ENCODE peak calls at places on chromosomes 4 and X, in five cellular contexts. Z, U, O, V and J are unnamed samples. For H3K9me2, the result is how much of the 10 kb centered on the place peaks cover.

GRCh38 chrX:69387559-69388487 is 116.3 kb upstream of the NALF2 start:
- DNase-seq in Z (peak), U (peak), O (peak), V (peak), J (peak)

GRCh38 chrX:64206556-64207162 is 1.2 kb upstream of the AMER1 start:
- DNase-seq in Z (peak), U (no peak), O (no peak), V (no peak), J (peak)

GRCh38 chr4:61200991-61201526 is 933 bp downstream of the ADGRL3 start:
- DNase-seq in Z (peak), U (no peak), O (peak), V (peak), J (peak)

GRCh38 chr4:185559913-185560281 is 24.6 kb upstream of the PDLIM3 start:
- DNase-seq in Z (peak), U (no peak), O (no peak), V (peak), J (peak)

GRCh38 chrX:83419030-83419792 is 88.9 kb upstream of the POU3F4 start:
- DNase-seq in Z (no peak), U (no peak), O (no peak), V (peak), J (no peak)

GRCh38 chr4:4666187-4666586 is 124.3 kb upstream of the STX18 start:
- DNase-seq in Z (no peak), U (no peak), O (no peak), V (no peak), J (no peak)

GRCh38 chrX:70096052-70096451 is 33.8 kb downstream of the OTUD6A start:
- DNase-seq in Z (peak), U (peak), O (no peak), V (peak), J (peak)

GRCh38 chrX:9369802-9370291 is 95.0 kb upstream of the TBL1X start:
- DNase-seq in Z (no peak), U (no peak), O (no peak), V (no peak), J (no peak)

GRCh38 chr4:39933689-39934590 is 43.8 kb downstream of the PDS5A start:
- DNase-seq in Z (peak), U (no peak), O (no peak), V (no peak), J (no peak)

GRCh38 chrX:47235691-47236103 is 2.9 kb downstream of the USP11 start:
- DNase-seq in Z (no peak), U (no peak), O (no peak), V (no peak), J (no peak)

GRCh38 chr4:152616804-152617203 is 63.0 kb downstream of the TMEM154 start:
- DNase-seq in Z (no peak), U (no peak), O (no peak), V (no peak), J (no peak)

GRCh38 chr4:85905761-85906160 is 430.8 kb downstream of the ARHGAP24 start:
- DNase-seq in Z (no peak), U (no peak), O (no peak), V (no peak), J (no peak)

GRCh38 chrX:72060196-72060974 is 71.3 kb downstream of the RTL5 start:
- DNase-seq in Z (peak), U (no peak), O (peak), V (no peak), J (no peak)

GRCh38 chrX:120749141-120749846 is 119.4 kb upstream of the C1GALT1C1 start:
- DNase-seq in Z (no peak), U (no peak), O (no peak), V (no peak), J (no peak)

GRCh38 chr4:92012899-92013867 is 290.6 kb upstream of the GRID2 start:
- DNase-seq in Z (no peak), U (no peak), O (no peak), V (no peak), J (peak)

GRCh38 chrX:147364896-147365295 is 546.8 kb upstream of the FMR1 start:
- DNase-seq in Z (no peak), U (no peak), O (no peak), V (no peak), J (no peak)

GRCh38 chrX:68826113-68826980 is 2.5 kb upstream of the EFNB1 start:
- DNase-seq in Z (peak), U (no peak), O (no peak), V (no peak), J (no peak)

GRCh38 chr4:26130173-26130572 is 190.6 kb upstream of the RBPJ start:
- DNase-seq in Z (no peak), U (no peak), O (no peak), V (no peak), J (no peak)

GRCh38 chr4:3219761-3220481 is 29.0 kb upstream of the MSANTD1 start:
- DNase-seq in Z (no peak), U (no peak), O (no peak), V (no peak), J (no peak)

GRCh38 chr4:8771666-8772065 is 100.0 kb downstream of the HMX1 start:
- DNase-seq in Z (no peak), U (no peak), O (no peak), V (no peak), J (no peak)

GRCh38 chr4:150164956-150165355 is 86.7 kb downstream of the DCLK2 start:
- DNase-seq in Z (no peak), U (no peak), O (no peak), V (no peak), J (no peak)

GRCh38 chrX:48934581-48935331 is 15.9 kb upstream of the PIM2 start:
- DNase-seq in Z (no peak), U (no peak), O (no peak), V (no peak), J (no peak)

GRCh38 chrX:155871934-155872333 is 9.2 kb upstream of the VAMP7 start:
- DNase-seq in Z (no peak), U (no peak), O (no peak), V (no peak), J (no peak)

GRCh38 chr4:103425406-103425805 is 227.3 kb upstream of the CENPE start:
- DNase-seq in Z (no peak), U (no peak), O (no peak), V (no peak), J (no peak)

GRCh38 chr4:136634121-136634520 is 898.2 kb downstream of the PCDH18 start:
- DNase-seq in Z (no peak), U (no peak), O (peak), V (no peak), J (no peak)
- H3K9me2 ChIP-seq in Z (under half), U (under half), O (under half), V (under half), J (under half)

GRCh38 chr4:107683873-107684272 is 36.2 kb downstream of the PAPSS1 start:
- DNase-seq in Z (no peak), U (no peak), O (no peak), V (peak), J (no peak)
- TF ChIP-seq EZH2phosphoT487 in Z (no peak), U (no peak), O (no peak), V (no peak), J (no peak)

GRCh38 chr4:88009871-88010270 is 2.4 kb downstream of the PKD2 start:
- DNase-seq in Z (peak), U (no peak), O (no peak), V (no peak), J (no peak)
- H3K9me2 ChIP-seq in Z (under half), U (under half), O (under half), V (under half), J (under half)

DNA sequence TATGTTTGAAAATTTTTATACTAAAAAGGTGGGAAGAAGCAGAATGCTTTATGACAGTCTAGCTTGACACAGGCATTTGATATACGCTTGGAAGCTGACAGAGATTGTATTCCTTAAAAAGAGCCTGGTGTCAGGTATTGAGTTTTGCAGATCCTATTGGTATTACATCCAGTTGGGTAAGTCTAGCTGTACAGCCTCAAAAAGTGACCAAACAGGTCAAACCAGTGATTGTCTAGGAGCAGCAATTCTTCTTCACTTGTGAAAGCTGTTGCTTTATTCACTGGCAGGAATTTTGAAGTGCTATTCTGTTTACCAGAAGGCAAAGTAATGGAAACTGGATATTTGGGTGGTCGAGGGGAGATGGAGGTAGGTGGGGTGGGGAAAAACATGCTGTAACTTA is 77.5 kb downstream of the UCHL1 start:
- DNase-seq in Z (no peak), U (no peak), O (no peak), V (peak), J (peak)
- TF ChIP-seq EZH2phosphoT487 in Z (no peak), U (no peak), O (no peak), V (no peak), J (no peak)

GRCh38 chrX:130902446-130902782 is 595 bp downstream of the ENOX2 start:
- DNase-seq in Z (no peak), U (no peak), O (no peak), V (no peak), J (no peak)
- H3K9me2 ChIP-seq in Z (under half), U (under half), O (under half), V (under half), J (under half)

GRCh38 chr4:113943085-113943484 is 36.4 kb downstream of the ARSJ start:
- DNase-seq in Z (no peak), U (no peak), O (no peak), V (no peak), J (no peak)

GRCh38 chr4:113941836-113942235 is 37.6 kb downstream of the ARSJ start:
- DNase-seq in Z (no peak), U (no peak), O (no peak), V (no peak), J (peak)

GRCh38 chr4:113943863-113944262 is 35.6 kb downstream of the ARSJ start:
- DNase-seq in Z (peak), U (no peak), O (no peak), V (peak), J (no peak)

GRCh38 chr4:113947484-113947883 is 32.0 kb downstream of the ARSJ start:
- DNase-seq in Z (no peak), U (no peak), O (no peak), V (no peak), J (no peak)

GRCh38 chr4:113945906-113946305 is 33.5 kb downstream of the ARSJ start:
- DNase-seq in Z (peak), U (no peak), O (no peak), V (peak), J (no peak)
- TF ChIP-seq EZH2phosphoT487 in Z (no peak), U (no peak), O (no peak), V (no peak), J (no peak)

GRCh38 chr4:148914301-148914700 is 472.1 kb upstream of the NR3C2 start:
- DNase-seq in Z (no peak), U (no peak), O (no peak), V (no peak), J (no peak)
- H3K9me2 ChIP-seq in Z (under half), U (under half), O (under half), V (under half), J (under half)

GRCh38 chr4:6195602-6196319 is 4.6 kb downstream of the JAKMIP1 start:
- DNase-seq in Z (no peak), U (no peak), O (no peak), V (no peak), J (no peak)
- TF ChIP-seq EZH2phosphoT487 in Z (no peak), U (no peak), O (no peak), V (no peak), J (no peak)

GRCh38 chr4:64721106-64721505 is 311.9 kb upstream of the TECRL start:
- DNase-seq in Z (no peak), U (no peak), O (no peak), V (no peak), J (no peak)

GRCh38 chr4:64715741-64716140 is 306.5 kb upstream of the TECRL start:
- DNase-seq in Z (no peak), U (no peak), O (no peak), V (peak), J (no peak)

GRCh38 chr4:64713256-64713840 is 304.1 kb upstream of the TECRL start:
- DNase-seq in Z (peak), U (no peak), O (peak), V (peak), J (peak)

DNA sequence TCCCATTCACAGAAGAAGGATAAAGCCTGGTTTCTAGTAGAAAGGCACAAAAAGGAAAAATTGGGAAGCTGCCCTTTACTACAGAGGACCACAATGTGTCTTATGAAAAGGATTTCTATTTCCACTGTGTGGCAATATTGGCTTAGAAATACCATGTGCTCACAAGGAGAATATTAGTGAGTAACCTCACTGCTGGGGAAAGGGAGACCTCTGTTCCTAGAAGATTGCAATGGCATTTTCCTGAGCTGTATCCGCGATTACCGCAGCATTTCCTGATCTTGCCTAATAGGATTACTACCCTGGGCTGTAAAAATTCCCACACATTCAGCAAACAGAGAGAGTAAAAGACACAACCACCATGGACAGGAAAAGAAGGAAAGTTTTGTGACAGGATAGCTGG is 308.8 kb upstream of the TECRL start:
- DNase-seq in Z (peak), U (no peak), O (no peak), V (peak), J (peak)
- H3K9me2 ChIP-seq in Z (under half), U (under half), O (under half), V (under half), J (under half)